ENCODE peak calls at places on chromosomes 6 and 20, in five cellular contexts. One of them, this sample, is unnamed.

GRCh38 chr20:25005661-25006060 is 13.1 kb upstream of the APMAP start:
- DNase-seq in fibroblast of pulmonary artery: no peak
- DNase-seq in fibroblast of the aortic adventitia: no peak
- DNase-seq in cardiac muscle cell: no peak
- DNase-seq in MM.1S: no peak
- DNase-seq in this sample: no peak

GRCh38 chr20:4109307-4109564 is 93.9 kb upstream of the RNF24 start:
- DNase-seq in fibroblast of pulmonary artery: no peak
- DNase-seq in fibroblast of the aortic adventitia: no peak
- DNase-seq in cardiac muscle cell: no peak
- DNase-seq in MM.1S: no peak
- DNase-seq in this sample: no peak

GRCh38 chr6:16324622-16325225 is 86.3 kb downstream of the GMPR start:
- DNase-seq in fibroblast of pulmonary artery: no peak
- DNase-seq in fibroblast of the aortic adventitia: no peak
- DNase-seq in cardiac muscle cell: no peak
- DNase-seq in MM.1S: no peak
- DNase-seq in this sample: no peak

GRCh38 chr6:100160913-100161312 is 166.9 kb upstream of the MCHR2 start:
- DNase-seq in fibroblast of pulmonary artery: no peak
- DNase-seq in fibroblast of the aortic adventitia: no peak
- DNase-seq in cardiac muscle cell: no peak
- DNase-seq in MM.1S: no peak
- DNase-seq in this sample: no peak

GRCh38 chr20:18176318-18176785 is 38.7 kb downstream of the KAT14 start:
- DNase-seq in fibroblast of pulmonary artery: no peak
- DNase-seq in fibroblast of the aortic adventitia: no peak
- DNase-seq in cardiac muscle cell: peak
- DNase-seq in MM.1S: no peak
- DNase-seq in this sample: no peak

GRCh38 chr6:105105094-105105493 is 74.7 kb downstream of the POPDC3 start:
- DNase-seq in fibroblast of pulmonary artery: no peak
- DNase-seq in fibroblast of the aortic adventitia: no peak
- DNase-seq in cardiac muscle cell: no peak
- DNase-seq in MM.1S: no peak
- DNase-seq in this sample: no peak

GRCh38 chr20:5746064-5746463 is 4.1 kb upstream of the SHLD1 start:
- DNase-seq in fibroblast of pulmonary artery: no peak
- DNase-seq in fibroblast of the aortic adventitia: no peak
- DNase-seq in cardiac muscle cell: no peak
- DNase-seq in MM.1S: no peak
- DNase-seq in this sample: no peak

GRCh38 chr6:130888246-130888645 is 61.0 kb downstream of the SMLR1 start:
- DNase-seq in fibroblast of pulmonary artery: no peak
- DNase-seq in fibroblast of the aortic adventitia: no peak
- DNase-seq in cardiac muscle cell: no peak
- DNase-seq in MM.1S: no peak
- DNase-seq in this sample: no peak

GRCh38 chr6:36743032-36743431 is 45.4 kb downstream of the RAB44 start:
- DNase-seq in fibroblast of pulmonary artery: no peak
- DNase-seq in fibroblast of the aortic adventitia: no peak
- DNase-seq in cardiac muscle cell: no peak
- DNase-seq in MM.1S: no peak
- DNase-seq in this sample: no peak

GRCh38 chr6:34130870-34131269 is 15.0 kb downstream of the GRM4 start:
- DNase-seq in fibroblast of pulmonary artery: no peak
- DNase-seq in fibroblast of the aortic adventitia: no peak
- DNase-seq in cardiac muscle cell: no peak
- DNase-seq in MM.1S: no peak
- DNase-seq in this sample: no peak

GRCh38 chr20:62238569-62239277 is 402 bp downstream of the OSBPL2 start:
- DNase-seq in fibroblast of pulmonary artery: no peak
- DNase-seq in fibroblast of the aortic adventitia: peak
- DNase-seq in cardiac muscle cell: no peak
- DNase-seq in MM.1S: no peak
- DNase-seq in this sample: no peak

DNA sequence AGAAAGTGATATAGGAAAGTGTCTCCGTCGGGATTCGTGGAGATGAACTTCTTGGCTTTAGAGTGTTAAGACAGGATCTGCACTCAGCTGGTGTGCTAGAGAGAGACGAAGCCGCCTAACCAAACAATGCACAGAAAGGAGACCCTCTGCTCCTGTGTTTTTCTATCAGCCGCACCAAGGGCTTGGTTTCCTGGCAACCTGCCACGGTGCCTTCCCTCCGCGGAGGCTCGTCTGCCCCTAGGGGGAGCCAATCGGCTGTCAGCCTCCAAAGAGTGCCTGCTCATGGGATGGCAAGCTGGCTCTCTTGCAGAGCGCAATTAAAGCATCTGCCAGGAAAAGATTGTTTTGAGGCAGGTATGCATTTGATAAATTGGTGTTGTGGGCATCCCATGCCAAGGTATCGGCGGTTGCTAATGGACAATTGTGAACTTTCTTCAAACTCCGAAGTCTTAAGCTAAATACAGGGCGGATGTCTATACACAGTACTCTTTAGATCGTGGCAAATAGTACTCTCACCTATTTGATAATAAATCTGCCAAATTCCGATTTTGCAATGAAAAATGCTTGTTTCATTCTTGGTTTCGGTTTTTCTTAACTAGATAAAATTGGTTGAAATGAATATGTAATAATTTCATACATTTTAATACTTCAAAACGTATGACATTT is 603.3 kb downstream of the RNF144B start:
- DNase-seq in fibroblast of pulmonary artery: peak
- DNase-seq in fibroblast of the aortic adventitia: peak
- DNase-seq in cardiac muscle cell: peak
- DNase-seq in MM.1S: peak
- DNase-seq in this sample: peak
- TF ChIP-seq CTCF in fibroblast of pulmonary artery: peak
- TF ChIP-seq CTCF in fibroblast of the aortic adventitia: no peak
- TF ChIP-seq CTCF in cardiac muscle cell: peak
- TF ChIP-seq CTCF in MM.1S: peak
- TF ChIP-seq CTCF in this sample: peak

GRCh38 chr6:39980839-39981580 is 46.7 kb upstream of the MOCS1 start:
- DNase-seq in fibroblast of pulmonary artery: peak
- DNase-seq in fibroblast of the aortic adventitia: peak
- DNase-seq in cardiac muscle cell: peak
- DNase-seq in MM.1S: peak
- DNase-seq in this sample: peak
- TF ChIP-seq CTCF in fibroblast of pulmonary artery: peak
- TF ChIP-seq CTCF in fibroblast of the aortic adventitia: peak
- TF ChIP-seq CTCF in cardiac muscle cell: peak
- TF ChIP-seq CTCF in MM.1S: peak
- TF ChIP-seq CTCF in this sample: peak

GRCh38 chr6:74752303-74752702 is 453.6 kb downstream of the COL12A1 start:
- DNase-seq in fibroblast of pulmonary artery: peak
- DNase-seq in fibroblast of the aortic adventitia: no peak
- DNase-seq in cardiac muscle cell: no peak
- DNase-seq in MM.1S: no peak
- DNase-seq in this sample: no peak
- TF ChIP-seq CTCF in fibroblast of pulmonary artery: no peak
- TF ChIP-seq CTCF in fibroblast of the aortic adventitia: peak
- TF ChIP-seq CTCF in cardiac muscle cell: no peak
- TF ChIP-seq CTCF in MM.1S: peak
- TF ChIP-seq CTCF in this sample: no peak

GRCh38 chr20:34886122-34886521 is 9.7 kb downstream of the ACSS2 start:
- DNase-seq in fibroblast of pulmonary artery: no peak
- DNase-seq in fibroblast of the aortic adventitia: no peak
- DNase-seq in cardiac muscle cell: no peak
- DNase-seq in MM.1S: no peak
- DNase-seq in this sample: no peak

GRCh38 chr20:34881689-34882088 is 5.3 kb downstream of the ACSS2 start:
- DNase-seq in fibroblast of pulmonary artery: no peak
- DNase-seq in fibroblast of the aortic adventitia: no peak
- DNase-seq in cardiac muscle cell: no peak
- DNase-seq in MM.1S: no peak
- DNase-seq in this sample: no peak

GRCh38 chr20:34884260-34884659 is 7.8 kb downstream of the ACSS2 start:
- DNase-seq in fibroblast of pulmonary artery: no peak
- DNase-seq in fibroblast of the aortic adventitia: no peak
- DNase-seq in cardiac muscle cell: no peak
- DNase-seq in MM.1S: no peak
- DNase-seq in this sample: no peak

GRCh38 chr20:34883087-34883688 is 6.8 kb downstream of the ACSS2 start:
- DNase-seq in fibroblast of pulmonary artery: no peak
- DNase-seq in fibroblast of the aortic adventitia: no peak
- DNase-seq in cardiac muscle cell: no peak
- DNase-seq in MM.1S: no peak
- DNase-seq in this sample: no peak

DNA sequence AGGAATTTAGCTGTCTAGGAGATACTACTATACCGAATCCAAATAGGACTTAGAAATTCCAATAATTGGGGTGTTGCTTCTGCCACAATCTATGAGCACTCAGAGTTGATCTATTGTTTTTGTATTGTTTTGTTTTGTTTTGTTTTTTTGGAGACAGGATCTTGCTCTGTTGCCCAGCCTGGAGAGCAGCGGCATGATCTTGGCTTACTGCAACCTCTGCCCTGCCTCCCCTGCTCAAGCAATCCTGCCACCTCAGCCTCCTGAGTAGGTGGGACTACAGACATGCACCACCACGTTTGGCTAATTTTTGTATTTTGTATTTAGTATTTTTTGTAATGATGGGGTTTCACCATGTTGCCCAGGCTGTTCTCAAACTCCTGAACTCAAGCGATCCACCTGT is 7.4 kb downstream of the ACSS2 start:
- DNase-seq in fibroblast of pulmonary artery: no peak
- DNase-seq in fibroblast of the aortic adventitia: no peak
- DNase-seq in cardiac muscle cell: no peak
- DNase-seq in MM.1S: no peak
- DNase-seq in this sample: no peak
- TF ChIP-seq CTCF in fibroblast of pulmonary artery: no peak
- TF ChIP-seq CTCF in fibroblast of the aortic adventitia: no peak
- TF ChIP-seq CTCF in cardiac muscle cell: no peak
- TF ChIP-seq CTCF in MM.1S: no peak
- TF ChIP-seq CTCF in this sample: no peak

GRCh38 chr6:45721665-45722064 is 294.0 kb downstream of the CLIC5 start:
- DNase-seq in fibroblast of pulmonary artery: no peak
- DNase-seq in fibroblast of the aortic adventitia: no peak
- DNase-seq in cardiac muscle cell: no peak
- DNase-seq in MM.1S: no peak
- DNase-seq in this sample: no peak
- TF ChIP-seq CTCF in fibroblast of pulmonary artery: no peak
- TF ChIP-seq CTCF in fibroblast of the aortic adventitia: no peak
- TF ChIP-seq CTCF in cardiac muscle cell: no peak
- TF ChIP-seq CTCF in MM.1S: no peak
- TF ChIP-seq CTCF in this sample: no peak

GRCh38 chr20:53678990-53679596 is 85.5 kb upstream of the ZNF217 start:
- DNase-seq in fibroblast of pulmonary artery: peak
- DNase-seq in fibroblast of the aortic adventitia: no peak
- DNase-seq in cardiac muscle cell: peak
- DNase-seq in MM.1S: no peak
- DNase-seq in this sample: peak

GRCh38 chr20:53676987-53677386 is 83.3 kb upstream of the ZNF217 start:
- DNase-seq in fibroblast of pulmonary artery: no peak
- DNase-seq in fibroblast of the aortic adventitia: no peak
- DNase-seq in cardiac muscle cell: no peak
- DNase-seq in MM.1S: no peak
- DNase-seq in this sample: no peak

GRCh38 chr20:53677447-53678314 is 84.0 kb upstream of the ZNF217 start:
- DNase-seq in fibroblast of pulmonary artery: peak
- DNase-seq in fibroblast of the aortic adventitia: peak
- DNase-seq in cardiac muscle cell: peak
- DNase-seq in MM.1S: no peak
- DNase-seq in this sample: peak

GRCh38 chr20:53679597-53680309 is 86.1 kb upstream of the ZNF217 start:
- DNase-seq in fibroblast of pulmonary artery: no peak
- DNase-seq in fibroblast of the aortic adventitia: no peak
- DNase-seq in cardiac muscle cell: no peak
- DNase-seq in MM.1S: no peak
- DNase-seq in this sample: no peak

GRCh38 chr20:53678315-53678989 is 84.8 kb upstream of the ZNF217 start:
- DNase-seq in fibroblast of pulmonary artery: no peak
- DNase-seq in fibroblast of the aortic adventitia: no peak
- DNase-seq in cardiac muscle cell: peak
- DNase-seq in MM.1S: no peak
- DNase-seq in this sample: no peak
- TF ChIP-seq CTCF in fibroblast of pulmonary artery: peak
- TF ChIP-seq CTCF in fibroblast of the aortic adventitia: no peak
- TF ChIP-seq CTCF in cardiac muscle cell: peak
- TF ChIP-seq CTCF in MM.1S: no peak
- TF ChIP-seq CTCF in this sample: peak

GRCh38 chr6:101686653-101687052 is 293.1 kb downstream of the GRIK2 start:
- DNase-seq in fibroblast of pulmonary artery: no peak
- DNase-seq in fibroblast of the aortic adventitia: no peak
- DNase-seq in cardiac muscle cell: no peak
- DNase-seq in MM.1S: no peak
- DNase-seq in this sample: no peak

GRCh38 chr6:101683884-101684283 is 290.4 kb downstream of the GRIK2 start:
- DNase-seq in fibroblast of pulmonary artery: peak
- DNase-seq in fibroblast of the aortic adventitia: peak
- DNase-seq in cardiac muscle cell: peak
- DNase-seq in MM.1S: no peak
- DNase-seq in this sample: no peak

GRCh38 chr6:101689695-101690094 is 296.2 kb downstream of the GRIK2 start:
- DNase-seq in fibroblast of pulmonary artery: no peak
- DNase-seq in fibroblast of the aortic adventitia: no peak
- DNase-seq in cardiac muscle cell: no peak
- DNase-seq in MM.1S: no peak
- DNase-seq in this sample: no peak

DNA sequence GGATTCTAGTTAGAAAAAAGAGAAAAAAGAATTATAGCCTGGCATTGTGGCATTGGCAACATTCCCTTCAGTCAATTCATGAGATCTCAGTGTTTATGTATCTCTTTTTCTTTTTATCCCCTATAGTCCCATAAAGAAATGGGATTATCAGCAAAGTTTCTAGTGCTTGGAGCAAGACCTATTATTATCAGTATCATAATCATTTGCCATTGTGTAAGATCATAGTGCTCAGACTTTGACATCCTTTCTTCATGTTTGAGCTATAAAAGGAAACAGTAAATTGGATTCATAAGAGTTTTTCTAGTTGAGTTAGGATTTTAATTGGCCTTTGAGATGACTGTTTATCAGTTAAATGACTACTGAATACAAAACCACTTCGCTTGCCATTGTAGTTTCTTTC is 295.6 kb downstream of the GRIK2 start:
- DNase-seq in fibroblast of pulmonary artery: no peak
- DNase-seq in fibroblast of the aortic adventitia: no peak
- DNase-seq in cardiac muscle cell: no peak
- DNase-seq in MM.1S: no peak
- DNase-seq in this sample: no peak
- TF ChIP-seq CTCF in fibroblast of pulmonary artery: no peak
- TF ChIP-seq CTCF in fibroblast of the aortic adventitia: no peak
- TF ChIP-seq CTCF in cardiac muscle cell: no peak
- TF ChIP-seq CTCF in MM.1S: no peak
- TF ChIP-seq CTCF in this sample: no peak

DNA sequence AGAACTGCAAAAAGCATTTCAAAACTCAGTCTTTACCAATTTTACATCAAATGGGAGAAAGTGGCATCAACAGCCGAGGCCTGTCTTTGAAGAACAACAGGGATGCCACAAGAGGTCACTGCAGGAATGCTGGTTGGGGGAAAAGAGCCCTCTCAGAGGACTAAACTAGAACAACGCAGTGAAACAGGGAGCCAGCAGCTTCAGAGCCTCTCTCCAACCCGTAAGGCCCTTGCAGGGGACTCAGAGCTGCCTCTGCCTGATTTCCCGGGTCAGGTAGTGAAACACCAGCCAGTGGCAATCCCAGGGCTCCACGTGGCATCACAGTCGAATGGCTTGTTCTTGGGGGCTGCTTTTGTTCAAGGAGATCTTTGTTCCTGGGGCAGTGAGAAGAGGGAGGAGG is 55.0 kb upstream of the KCNK16 start:
- DNase-seq in fibroblast of pulmonary artery: peak
- DNase-seq in fibroblast of the aortic adventitia: peak
- DNase-seq in cardiac muscle cell: peak
- DNase-seq in MM.1S: peak
- DNase-seq in this sample: peak
- TF ChIP-seq CTCF in fibroblast of pulmonary artery: peak
- TF ChIP-seq CTCF in fibroblast of the aortic adventitia: peak
- TF ChIP-seq CTCF in cardiac muscle cell: peak
- TF ChIP-seq CTCF in MM.1S: peak
- TF ChIP-seq CTCF in this sample: peak

GRCh38 chr6:27238010-27238983 is 9.2 kb upstream of the PRSS16 start:
- DNase-seq in fibroblast of pulmonary artery: peak
- DNase-seq in fibroblast of the aortic adventitia: peak
- DNase-seq in cardiac muscle cell: peak
- DNase-seq in MM.1S: no peak
- DNase-seq in this sample: no peak
- TF ChIP-seq CTCF in fibroblast of pulmonary artery: no peak
- TF ChIP-seq CTCF in fibroblast of the aortic adventitia: no peak
- TF ChIP-seq CTCF in cardiac muscle cell: no peak
- TF ChIP-seq CTCF in MM.1S: no peak
- TF ChIP-seq CTCF in this sample: no peak

This sample was measured in AG10803.